ENCODE peak calls at places on chromosomes 1 and 21, in five cellular contexts. A is SJCRH30; J is hepatocyte; X is NCI-H1436; S is stimulated activated CD8-positive, alpha-beta memory T cell treated with anti-CD3 and anti-CD28 coated beads, Interleukin-7, amount 100 ng/mL, for 1 hour. P is an unnamed sample.

GRCh38 chr1:29706936-29707335 is 470.6 kb downstream of the PTPRU start:
- DNase-seq in X (peak), A (no peak), J (peak), S (no peak), P (peak)

GRCh38 chr1:191206808-191207207 is 729.1 kb upstream of the BRINP3 start:
- DNase-seq in S (no peak), A (no peak), J (no peak), X (no peak), P (no peak)

GRCh38 chr1:228364068-228364705 is 42.4 kb downstream of the TRIM11 start:
- DNase-seq in J (no peak), A (no peak), X (no peak), S (no peak), P (no peak)

GRCh38 chr1:200139661-200140250 is 112.2 kb downstream of the NR5A2 start:
- DNase-seq in A (peak), S (no peak), X (peak), J (peak), P (no peak)

GRCh38 chr1:98398649-98399048 is 262.9 kb upstream of the SNX7 start:
- DNase-seq in A (no peak), X (no peak), S (no peak), J (no peak), P (no peak)

GRCh38 chr1:211750599-211750998 is 75.2 kb upstream of the NEK2 start:
- DNase-seq in X (no peak), S (no peak), A (no peak), J (no peak), P (no peak)

GRCh38 chr1:87305762-87306161 is 22.9 kb upstream of the LMO4 start:
- DNase-seq in S (no peak), J (no peak), X (no peak), A (no peak), P (no peak)

GRCh38 chr1:219276029-219276738 is 102.5 kb downstream of the LYPLAL1 start:
- DNase-seq in X (peak), J (no peak), A (no peak), S (no peak), P (peak)

GRCh38 chr1:212718499-212718898 is 18.9 kb upstream of the BATF3 start:
- DNase-seq in A (no peak), X (no peak), J (no peak), S (no peak), P (no peak)

GRCh38 chr21:38729745-38730401 is 75.9 kb upstream of the ETS2 start:
- DNase-seq in X (no peak), A (no peak), J (no peak), S (no peak), P (no peak)

GRCh38 chr1:92096317-92096716 is 16.2 kb downstream of the BTBD8 start:
- DNase-seq in A (no peak), X (no peak), J (no peak), S (no peak), P (no peak)

GRCh38 chr1:152870831-152871730 is 7.0 kb upstream of the SMCP start:
- DNase-seq in S (no peak), X (peak), A (peak), J (no peak), P (peak)

GRCh38 chr1:1281533-1282321 is 1.5 kb downstream of the SCNN1D start:
- DNase-seq in S (no peak), A (peak), X (no peak), J (no peak), P (no peak)

GRCh38 chr1:234845097-234845660 is 235.2 kb upstream of the IRF2BP2 start:
- DNase-seq in X (no peak), A (no peak), S (no peak), J (no peak), P (no peak)

GRCh38 chr1:151825811-151826660 is 5.6 kb downstream of the RORC start:
- DNase-seq in J (peak), X (no peak), A (no peak), S (no peak), P (no peak)

GRCh38 chr1:9442266-9442846 is 96.9 kb upstream of the SLC25A33 start:
- DNase-seq in X (no peak), J (peak), S (no peak), A (peak), P (no peak)

GRCh38 chr1:2496746-2497145 is 20.7 kb downstream of the PLCH2 start:
- DNase-seq in A (no peak), X (no peak), S (no peak), J (no peak), P (no peak)

GRCh38 chr1:92952714-92953113 is 8.5 kb downstream of the DIPK1A start:
- DNase-seq in S (no peak), A (no peak), J (no peak), X (no peak), P (no peak)

GRCh38 chr1:205335692-205336091 is 14.1 kb upstream of the NUAK2 start:
- DNase-seq in X (peak), S (peak), J (peak), A (peak), P (peak)

GRCh38 chr1:156571959-156572662 is at the start of gene IQGAP3:
- DNase-seq in S (peak), J (peak), A (peak), X (peak), P (peak)

GRCh38 chr1:207335695-207336363 is 14.4 kb downstream of the CD55 start:
- DNase-seq in X (no peak), J (no peak), A (no peak), S (no peak), P (no peak)

GRCh38 chr1:36411674-36412648 is 14.3 kb upstream of the LSM10 start:
- DNase-seq in X (peak), J (no peak), A (peak), S (no peak), P (peak)

GRCh38 chr1:115476616-115477015 is 138.6 kb upstream of the NGF start:
- DNase-seq in X (no peak), J (no peak), A (no peak), S (no peak), P (no peak)

GRCh38 chr1:209076688-209077087 is 506.8 kb upstream of the CAMK1G start:
- DNase-seq in J (no peak), S (no peak), A (peak), X (no peak), P (no peak)

GRCh38 chr1:81071072-81071858 is 729.5 kb upstream of the ADGRL2 start:
- DNase-seq in J (no peak), S (no peak), X (no peak), A (no peak), P (no peak)

GRCh38 chr1:9589144-9589718 is 520 bp downstream of the TMEM201 start:
- DNase-seq in S (no peak), J (peak), A (peak), X (no peak), P (no peak)

GRCh38 chr1:29280780-29281131 is 44.4 kb downstream of the PTPRU start:
- DNase-seq in A (no peak), J (peak), S (no peak), X (no peak), P (no peak)

GRCh38 chr1:248821101-248821500 is 4.6 kb downstream of the SH3BP5L start:
- DNase-seq in J (no peak), A (no peak), X (no peak), S (no peak), P (no peak)

GRCh38 chr1:218443255-218443654 is 98.1 kb downstream of the TGFB2 start:
- DNase-seq in A (no peak), S (no peak), J (no peak), X (no peak), P (no peak)

GRCh38 chr21:28334407-28334806 is 658.3 kb downstream of the LTN1 start:
- DNase-seq in S (no peak), X (no peak), A (no peak), J (no peak), P (no peak)

GRCh38 chr21:28358702-28359101 is 634.0 kb downstream of the LTN1 start:
- DNase-seq in S (no peak), X (no peak), J (no peak), A (no peak), P (no peak)

GRCh38 chr1:12129624-12130023 is 37.2 kb upstream of the TNFRSF1B start:
- DNase-seq in J (no peak), A (no peak), X (no peak), S (no peak), P (no peak)

GRCh38 chr1:68029444-68029843 is 21.0 kb downstream of the DIRAS3 start:
- DNase-seq in S (no peak), A (no peak), X (no peak), J (no peak), P (no peak)

GRCh38 chr1:101683561-101683960 is 313.2 kb downstream of the OLFM3 start:
- DNase-seq in S (no peak), X (no peak), A (peak), J (peak), P (no peak)

GRCh38 chr1:47416319-47417128 is 439 bp downstream of the FOXE3 start:
- DNase-seq in J (no peak), X (no peak), A (no peak), S (no peak), P (no peak)

P was measured in NCI-H1930.